ENCODE peak calls at places on chromosomes 3 and 15, in six cellular contexts. One of them, this sample, is unnamed.

GRCh38 chr3:114939920-114940319 is 207.2 kb downstream of the ZBTB20 start:
- DNase-seq in neuronal stem cell: no peak
- DNase-seq in upper lobe of right lung: no peak
- DNase-seq in mesendoderm: no peak
- DNase-seq in RWPE2: no peak
- DNase-seq in heart left ventricle: no peak
- DNase-seq in this sample: no peak

GRCh38 chr3:172694526-172694925 is 16.3 kb downstream of the NCEH1 start:
- DNase-seq in neuronal stem cell: no peak
- DNase-seq in upper lobe of right lung: no peak
- DNase-seq in mesendoderm: no peak
- DNase-seq in RWPE2: no peak
- DNase-seq in heart left ventricle: no peak
- DNase-seq in this sample: no peak

GRCh38 chr3:20121088-20121487 is 64.9 kb downstream of the SGO1 start:
- DNase-seq in neuronal stem cell: no peak
- DNase-seq in upper lobe of right lung: no peak
- DNase-seq in mesendoderm: no peak
- DNase-seq in RWPE2: no peak
- DNase-seq in heart left ventricle: no peak
- DNase-seq in this sample: no peak

GRCh38 chr3:188421151-188421821 is 267.3 kb downstream of the LPP start:
- DNase-seq in neuronal stem cell: no peak
- DNase-seq in upper lobe of right lung: no peak
- DNase-seq in mesendoderm: no peak
- DNase-seq in RWPE2: no peak
- DNase-seq in heart left ventricle: no peak
- DNase-seq in this sample: no peak

GRCh38 chr3:66376568-66376967 is 124.3 kb downstream of the LRIG1 start:
- DNase-seq in neuronal stem cell: no peak
- DNase-seq in upper lobe of right lung: no peak
- DNase-seq in mesendoderm: no peak
- DNase-seq in RWPE2: no peak
- DNase-seq in heart left ventricle: no peak
- DNase-seq in this sample: no peak

GRCh38 chr15:60324706-60325438 is 72.9 kb downstream of the ANXA2 start:
- DNase-seq in neuronal stem cell: no peak
- DNase-seq in upper lobe of right lung: no peak
- DNase-seq in mesendoderm: no peak
- DNase-seq in RWPE2: no peak
- DNase-seq in heart left ventricle: no peak
- DNase-seq in this sample: no peak

GRCh38 chr3:16663852-16664712 is 58.9 kb upstream of the DAZL start:
- DNase-seq in neuronal stem cell: no peak
- DNase-seq in upper lobe of right lung: no peak
- DNase-seq in mesendoderm: peak; percentile 6
- DNase-seq in RWPE2: no peak
- DNase-seq in heart left ventricle: no peak
- DNase-seq in this sample: no peak

GRCh38 chr3:140529096-140529495 is 148.8 kb upstream of the TRIM42 start:
- DNase-seq in neuronal stem cell: no peak
- DNase-seq in upper lobe of right lung: no peak
- DNase-seq in mesendoderm: peak; percentile 35
- DNase-seq in RWPE2: peak; percentile 96
- DNase-seq in heart left ventricle: no peak
- DNase-seq in this sample: no peak

GRCh38 chr15:64032327-64032726 is 14.0 kb downstream of the DAPK2 start:
- DNase-seq in neuronal stem cell: no peak
- DNase-seq in upper lobe of right lung: no peak
- DNase-seq in mesendoderm: no peak
- DNase-seq in RWPE2: no peak
- DNase-seq in heart left ventricle: no peak
- DNase-seq in this sample: no peak

GRCh38 chr15:47819158-47819557 is 101.9 kb downstream of the SEMA6D start:
- DNase-seq in neuronal stem cell: no peak
- DNase-seq in upper lobe of right lung: no peak
- DNase-seq in mesendoderm: no peak
- DNase-seq in RWPE2: no peak
- DNase-seq in heart left ventricle: no peak
- DNase-seq in this sample: no peak

GRCh38 chr3:126035362-126036050 is 48.4 kb downstream of the SLC41A3 start:
- DNase-seq in neuronal stem cell: no peak
- DNase-seq in upper lobe of right lung: no peak
- DNase-seq in mesendoderm: no peak
- DNase-seq in RWPE2: peak; percentile 15
- DNase-seq in heart left ventricle: no peak
- DNase-seq in this sample: no peak

GRCh38 chr15:71103102-71103676 is 12.1 kb upstream of the THSD4 start:
- DNase-seq in neuronal stem cell: no peak
- DNase-seq in upper lobe of right lung: no peak
- DNase-seq in mesendoderm: peak; percentile 28
- DNase-seq in RWPE2: no peak
- DNase-seq in heart left ventricle: no peak
- DNase-seq in this sample: peak; percentile 70

GRCh38 chr3:142940472-142940871 is 23.0 kb downstream of the PAQR9 start:
- DNase-seq in neuronal stem cell: no peak
- DNase-seq in upper lobe of right lung: no peak
- DNase-seq in mesendoderm: peak; percentile 13
- DNase-seq in RWPE2: no peak
- DNase-seq in heart left ventricle: no peak
- DNase-seq in this sample: no peak

GRCh38 chr15:31157644-31158069 is 56.1 kb upstream of the TRPM1 start:
- DNase-seq in neuronal stem cell: no peak
- DNase-seq in upper lobe of right lung: no peak
- DNase-seq in mesendoderm: no peak
- DNase-seq in RWPE2: no peak
- DNase-seq in heart left ventricle: no peak
- DNase-seq in this sample: no peak

GRCh38 chr15:40506964-40507571 is 36.3 kb downstream of the CHST14 start:
- DNase-seq in neuronal stem cell: peak; percentile 70
- DNase-seq in upper lobe of right lung: peak; percentile 89
- DNase-seq in mesendoderm: peak; percentile 88
- DNase-seq in RWPE2: peak; percentile 82
- DNase-seq in heart left ventricle: peak; percentile 78
- DNase-seq in this sample: peak; percentile 69

GRCh38 chr15:27589782-27590181 is 509.3 kb downstream of the OCA2 start:
- DNase-seq in neuronal stem cell: no peak
- DNase-seq in upper lobe of right lung: no peak
- DNase-seq in mesendoderm: no peak
- DNase-seq in RWPE2: no peak
- DNase-seq in heart left ventricle: no peak
- DNase-seq in this sample: no peak

GRCh38 chr15:75123395-75123794 is 78.3 kb upstream of the C15orf39 start:
- DNase-seq in neuronal stem cell: no peak
- DNase-seq in upper lobe of right lung: no peak
- DNase-seq in mesendoderm: no peak
- DNase-seq in RWPE2: no peak
- DNase-seq in heart left ventricle: no peak
- DNase-seq in this sample: no peak

GRCh38 chr3:74267583-74268184 is 346.8 kb downstream of the CNTN3 start:
- DNase-seq in neuronal stem cell: peak; percentile 46
- DNase-seq in upper lobe of right lung: no peak
- DNase-seq in mesendoderm: peak; percentile 79
- DNase-seq in RWPE2: no peak
- DNase-seq in heart left ventricle: no peak
- DNase-seq in this sample: peak; percentile 67

GRCh38 chr3:8824238-8824637 is 54.8 kb upstream of the OXTR start:
- DNase-seq in neuronal stem cell: no peak
- DNase-seq in upper lobe of right lung: no peak
- DNase-seq in mesendoderm: no peak
- DNase-seq in RWPE2: no peak
- DNase-seq in heart left ventricle: no peak
- DNase-seq in this sample: no peak

GRCh38 chr3:133283958-133284807 is 115.7 kb upstream of the BFSP2 start:
- DNase-seq in neuronal stem cell: peak; percentile 18
- DNase-seq in upper lobe of right lung: no peak
- DNase-seq in mesendoderm: peak; percentile 85
- DNase-seq in RWPE2: no peak
- DNase-seq in heart left ventricle: no peak
- DNase-seq in this sample: no peak

GRCh38 chr3:23501201-23501824 is 298.2 kb downstream of the UBE2E2 start:
- DNase-seq in neuronal stem cell: no peak
- DNase-seq in upper lobe of right lung: no peak
- DNase-seq in mesendoderm: no peak
- DNase-seq in RWPE2: no peak
- DNase-seq in heart left ventricle: peak; percentile 37
- DNase-seq in this sample: no peak

GRCh38 chr3:52086939-52087675 is 30.7 kb upstream of the DUSP7 start:
- DNase-seq in neuronal stem cell: no peak
- DNase-seq in upper lobe of right lung: peak; percentile 69
- DNase-seq in mesendoderm: no peak
- DNase-seq in RWPE2: no peak
- DNase-seq in heart left ventricle: no peak
- DNase-seq in this sample: no peak

GRCh38 chr3:188157971-188158370 is 4.0 kb downstream of the LPP start:
- DNase-seq in neuronal stem cell: no peak
- DNase-seq in upper lobe of right lung: no peak
- DNase-seq in mesendoderm: no peak
- DNase-seq in RWPE2: no peak
- DNase-seq in heart left ventricle: no peak
- DNase-seq in this sample: no peak

GRCh38 chr15:89669941-89670340 is 9.2 kb downstream of the PLIN1 start:
- DNase-seq in neuronal stem cell: no peak
- DNase-seq in upper lobe of right lung: no peak
- DNase-seq in mesendoderm: no peak
- DNase-seq in RWPE2: no peak
- DNase-seq in heart left ventricle: no peak
- DNase-seq in this sample: no peak

GRCh38 chr3:38583688-38584087 is 65.8 kb downstream of the SCN5A start:
- DNase-seq in neuronal stem cell: no peak
- DNase-seq in upper lobe of right lung: no peak
- DNase-seq in mesendoderm: no peak
- DNase-seq in RWPE2: no peak
- DNase-seq in heart left ventricle: peak; percentile 1
- DNase-seq in this sample: no peak

GRCh38 chr3:19267040-19267439 is 118.7 kb downstream of the KCNH8 start:
- DNase-seq in neuronal stem cell: peak; percentile 36
- DNase-seq in upper lobe of right lung: no peak
- DNase-seq in mesendoderm: no peak
- DNase-seq in RWPE2: no peak
- DNase-seq in heart left ventricle: no peak
- DNase-seq in this sample: no peak

GRCh38 chr3:115699741-115700140 is 76.4 kb downstream of the GAP43 start:
- DNase-seq in neuronal stem cell: no peak
- DNase-seq in upper lobe of right lung: no peak
- DNase-seq in mesendoderm: no peak
- DNase-seq in RWPE2: no peak
- DNase-seq in heart left ventricle: no peak
- DNase-seq in this sample: no peak

GRCh38 chr15:63420333-63420741 is 38.7 kb upstream of the CA12 start:
- DNase-seq in neuronal stem cell: no peak
- DNase-seq in upper lobe of right lung: no peak
- DNase-seq in mesendoderm: peak; percentile 52
- DNase-seq in RWPE2: no peak
- DNase-seq in heart left ventricle: no peak
- DNase-seq in this sample: peak; percentile 65

GRCh38 chr15:60534051-60534450 is 55.1 kb upstream of the ICE2 start:
- DNase-seq in neuronal stem cell: no peak
- DNase-seq in upper lobe of right lung: no peak
- DNase-seq in mesendoderm: no peak
- DNase-seq in RWPE2: no peak
- DNase-seq in heart left ventricle: no peak
- DNase-seq in this sample: no peak

GRCh38 chr15:77370580-77370979 is 49.3 kb downstream of the PEAK1 start:
- DNase-seq in neuronal stem cell: no peak
- DNase-seq in upper lobe of right lung: no peak
- DNase-seq in mesendoderm: no peak
- DNase-seq in RWPE2: no peak
- DNase-seq in heart left ventricle: no peak
- DNase-seq in this sample: no peak

GRCh38 chr3:161050929-161051328 is 54.2 kb downstream of the B3GALNT1 start:
- DNase-seq in neuronal stem cell: no peak
- DNase-seq in upper lobe of right lung: no peak
- DNase-seq in mesendoderm: no peak
- DNase-seq in RWPE2: no peak
- DNase-seq in heart left ventricle: no peak
- DNase-seq in this sample: no peak

GRCh38 chr15:73936588-73937312 is 10.5 kb downstream of the LOXL1 start:
- DNase-seq in neuronal stem cell: no peak
- DNase-seq in upper lobe of right lung: no peak
- DNase-seq in mesendoderm: no peak
- DNase-seq in RWPE2: no peak
- DNase-seq in heart left ventricle: no peak
- DNase-seq in this sample: no peak
- H3K27ac ChIP-seq in neuronal stem cell: no peak overlapping the region
- H3K27ac ChIP-seq in upper lobe of right lung: no peak overlapping the region
- H3K27ac ChIP-seq in mesendoderm: no peak overlapping the region
- H3K27ac ChIP-seq in RWPE2: peak overlapping the region; percentile 39
- H3K27ac ChIP-seq in heart left ventricle: no peak overlapping the region
- H3K27ac ChIP-seq in this sample: no peak overlapping the region

GRCh38 chr3:184880616-184881015 is 68.7 kb downstream of the VPS8 start:
- DNase-seq in neuronal stem cell: no peak
- DNase-seq in upper lobe of right lung: no peak
- DNase-seq in mesendoderm: no peak
- DNase-seq in RWPE2: no peak
- DNase-seq in heart left ventricle: no peak
- DNase-seq in this sample: no peak
- H3K4me3 ChIP-seq in neuronal stem cell: no peak overlapping the region
- H3K4me3 ChIP-seq in upper lobe of right lung: no peak overlapping the region
- H3K4me3 ChIP-seq in mesendoderm: no peak overlapping the region
- H3K4me3 ChIP-seq in RWPE2: no peak overlapping the region
- H3K4me3 ChIP-seq in heart left ventricle: no peak overlapping the region
- H3K4me3 ChIP-seq in this sample: no peak overlapping the region

DNA sequence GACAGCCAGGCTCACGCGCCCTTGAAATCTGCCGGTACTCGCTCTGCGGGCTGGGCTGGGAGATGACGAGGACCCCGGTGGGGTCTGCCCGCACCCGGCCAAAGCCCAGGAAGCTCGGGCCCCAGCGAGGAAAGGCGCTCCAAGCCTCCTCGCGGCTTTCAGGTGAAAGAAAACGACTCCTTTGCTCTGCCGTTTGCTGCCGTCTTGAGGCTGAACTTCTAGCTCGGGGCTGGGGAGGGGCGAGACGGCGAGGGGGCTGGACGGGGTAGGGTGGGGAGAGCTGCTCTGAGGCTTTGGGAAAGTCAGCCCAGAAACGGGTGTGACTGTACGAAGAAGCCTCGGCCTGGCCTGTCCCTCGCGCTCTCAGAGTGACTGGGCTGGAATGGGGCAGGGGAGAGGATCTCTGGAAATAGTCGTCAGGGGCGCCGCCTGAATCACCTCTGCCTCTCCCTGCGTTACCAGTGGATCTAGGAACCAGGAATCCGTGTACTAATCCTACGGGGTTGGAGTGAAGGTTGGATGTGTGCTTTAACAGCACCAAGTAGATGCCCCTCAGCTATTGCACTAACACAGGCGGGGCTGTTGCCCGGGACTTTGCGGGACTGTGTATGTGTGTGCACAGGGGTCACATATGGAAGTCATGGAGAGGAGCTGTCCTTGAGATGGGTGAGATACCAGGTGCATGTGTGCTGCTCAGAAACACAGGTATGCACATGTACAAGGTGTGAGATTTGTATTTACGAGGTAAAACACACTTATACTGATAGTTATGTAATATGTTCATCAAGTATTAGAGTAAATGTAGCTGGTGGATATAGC is 495 bp downstream of the FOXL2NB start:
- DNase-seq in neuronal stem cell: no peak
- DNase-seq in upper lobe of right lung: no peak
- DNase-seq in mesendoderm: peak; percentile 77
- DNase-seq in RWPE2: no peak
- DNase-seq in heart left ventricle: no peak
- DNase-seq in this sample: no peak
- H3K27me3 ChIP-seq in neuronal stem cell: peaks cover 50% of the 10 kb centered on the region
- H3K27me3 ChIP-seq in upper lobe of right lung: peaks cover 90% of the 10 kb centered on the region
- H3K27me3 ChIP-seq in mesendoderm: peaks cover 46% of the 10 kb centered on the region
- H3K27me3 ChIP-seq in RWPE2: peaks cover 84% of the 10 kb centered on the region
- H3K27me3 ChIP-seq in heart left ventricle: peaks cover 85% of the 10 kb centered on the region
- H3K27me3 ChIP-seq in this sample: no peaks in the 10 kb centered on the region

GRCh38 chr3:77535116-77535515 is 495.2 kb downstream of the ROBO2 start:
- DNase-seq in neuronal stem cell: no peak
- DNase-seq in upper lobe of right lung: no peak
- DNase-seq in mesendoderm: no peak
- DNase-seq in RWPE2: no peak
- DNase-seq in heart left ventricle: no peak
- DNase-seq in this sample: no peak
- H3K27ac ChIP-seq in neuronal stem cell: no peak overlapping the region
- H3K27ac ChIP-seq in upper lobe of right lung: no peak overlapping the region
- H3K27ac ChIP-seq in mesendoderm: no peak overlapping the region
- H3K27ac ChIP-seq in RWPE2: no peak overlapping the region
- H3K27ac ChIP-seq in heart left ventricle: no peak overlapping the region
- H3K27ac ChIP-seq in this sample: no peak overlapping the region